ENCODE peak calls at places on chromosomes 6 and 20, in six cellular contexts. One of them, this sample, is unnamed.
A peak's percentile ranks its signal among the peaks of the same experiment; 100 is the strongest.

GRCh38 chr6:121615493-121615892 is 180.0 kb downstream of the GJA1 start:
- DNase-seq in iris pigment epithelial cell: no peak
- DNase-seq in right atrium auricular region: no peak
- DNase-seq in activated naive CD8-positive, alpha-beta T cell treated with anti-CD3 and anti-CD28 coated beads, Interleukin-2, amount 50 U/mL, for 24 hours: no peak
- DNase-seq in NCI-H510A treated with DMSO at 0.1 percent for 48 hours: no peak
- DNase-seq in MCF 10A: no peak
- DNase-seq in this sample: no peak

GRCh38 chr6:151179321-151179720 is 60.4 kb upstream of the AKAP12 start:
- DNase-seq in right atrium auricular region: no peak
- DNase-seq in activated naive CD8-positive, alpha-beta T cell treated with anti-CD3 and anti-CD28 coated beads, Interleukin-2, amount 50 U/mL, for 24 hours: no peak
- DNase-seq in MCF 10A: peak; percentile 47
- DNase-seq in NCI-H510A treated with DMSO at 0.1 percent for 48 hours: no peak
- DNase-seq in iris pigment epithelial cell: peak; percentile 75
- DNase-seq in this sample: no peak

GRCh38 chr20:42161228-42161829 is 543.2 kb upstream of the CHD6 start:
- DNase-seq in activated naive CD8-positive, alpha-beta T cell treated with anti-CD3 and anti-CD28 coated beads, Interleukin-2, amount 50 U/mL, for 24 hours: no peak
- DNase-seq in iris pigment epithelial cell: no peak
- DNase-seq in MCF 10A: no peak
- DNase-seq in NCI-H510A treated with DMSO at 0.1 percent for 48 hours: no peak
- DNase-seq in right atrium auricular region: no peak
- DNase-seq in this sample: no peak

GRCh38 chr6:93319304-93319703 is 100.1 kb downstream of the EPHA7 start:
- DNase-seq in NCI-H510A treated with DMSO at 0.1 percent for 48 hours: no peak
- DNase-seq in activated naive CD8-positive, alpha-beta T cell treated with anti-CD3 and anti-CD28 coated beads, Interleukin-2, amount 50 U/mL, for 24 hours: no peak
- DNase-seq in iris pigment epithelial cell: no peak
- DNase-seq in right atrium auricular region: no peak
- DNase-seq in MCF 10A: no peak
- DNase-seq in this sample: no peak

GRCh38 chr6:150535151-150535816 is 64.4 kb upstream of the PLEKHG1 start:
- DNase-seq in NCI-H510A treated with DMSO at 0.1 percent for 48 hours: no peak
- DNase-seq in iris pigment epithelial cell: no peak
- DNase-seq in activated naive CD8-positive, alpha-beta T cell treated with anti-CD3 and anti-CD28 coated beads, Interleukin-2, amount 50 U/mL, for 24 hours: no peak
- DNase-seq in right atrium auricular region: no peak
- DNase-seq in MCF 10A: no peak
- DNase-seq in this sample: no peak

GRCh38 chr20:17650301-17650761 is 31.7 kb downstream of the RRBP1 start:
- DNase-seq in iris pigment epithelial cell: no peak
- DNase-seq in NCI-H510A treated with DMSO at 0.1 percent for 48 hours: no peak
- DNase-seq in activated naive CD8-positive, alpha-beta T cell treated with anti-CD3 and anti-CD28 coated beads, Interleukin-2, amount 50 U/mL, for 24 hours: no peak
- DNase-seq in right atrium auricular region: no peak
- DNase-seq in MCF 10A: no peak
- DNase-seq in this sample: no peak

GRCh38 chr6:78629154-78629721 is 238.1 kb upstream of the IRAK1BP1 start:
- DNase-seq in MCF 10A: no peak
- DNase-seq in right atrium auricular region: no peak
- DNase-seq in iris pigment epithelial cell: peak; percentile 59
- DNase-seq in activated naive CD8-positive, alpha-beta T cell treated with anti-CD3 and anti-CD28 coated beads, Interleukin-2, amount 50 U/mL, for 24 hours: no peak
- DNase-seq in NCI-H510A treated with DMSO at 0.1 percent for 48 hours: no peak
- DNase-seq in this sample: peak; percentile 14

GRCh38 chr20:63587256-63587655 is 13.2 kb upstream of the HELZ2 start:
- DNase-seq in MCF 10A: no peak
- DNase-seq in activated naive CD8-positive, alpha-beta T cell treated with anti-CD3 and anti-CD28 coated beads, Interleukin-2, amount 50 U/mL, for 24 hours: no peak
- DNase-seq in right atrium auricular region: no peak
- DNase-seq in iris pigment epithelial cell: no peak
- DNase-seq in NCI-H510A treated with DMSO at 0.1 percent for 48 hours: no peak
- DNase-seq in this sample: no peak

GRCh38 chr20:24694157-24694726 is 224.8 kb downstream of the SYNDIG1 start:
- DNase-seq in right atrium auricular region: peak; percentile 56
- DNase-seq in activated naive CD8-positive, alpha-beta T cell treated with anti-CD3 and anti-CD28 coated beads, Interleukin-2, amount 50 U/mL, for 24 hours: no peak
- DNase-seq in NCI-H510A treated with DMSO at 0.1 percent for 48 hours: no peak
- DNase-seq in MCF 10A: no peak
- DNase-seq in iris pigment epithelial cell: no peak
- DNase-seq in this sample: no peak

GRCh38 chr6:43120938-43121913 is 45.1 kb downstream of the PTK7 start:
- DNase-seq in right atrium auricular region: peak; percentile 92
- DNase-seq in activated naive CD8-positive, alpha-beta T cell treated with anti-CD3 and anti-CD28 coated beads, Interleukin-2, amount 50 U/mL, for 24 hours: no peak
- DNase-seq in iris pigment epithelial cell: peak; percentile 97
- DNase-seq in MCF 10A: peak; percentile 97
- DNase-seq in NCI-H510A treated with DMSO at 0.1 percent for 48 hours: no peak
- DNase-seq in this sample: no peak

GRCh38 chr6:50062051-50062450 is 12.3 kb upstream of the DEFB112 start:
- DNase-seq in right atrium auricular region: no peak
- DNase-seq in iris pigment epithelial cell: no peak
- DNase-seq in MCF 10A: peak; percentile 43
- DNase-seq in activated naive CD8-positive, alpha-beta T cell treated with anti-CD3 and anti-CD28 coated beads, Interleukin-2, amount 50 U/mL, for 24 hours: no peak
- DNase-seq in NCI-H510A treated with DMSO at 0.1 percent for 48 hours: no peak
- DNase-seq in this sample: peak; percentile 23

GRCh38 chr6:137216106-137216505 is 3.1 kb downstream of the IFNGR1 start:
- DNase-seq in MCF 10A: peak; percentile 46
- DNase-seq in right atrium auricular region: no peak
- DNase-seq in NCI-H510A treated with DMSO at 0.1 percent for 48 hours: no peak
- DNase-seq in iris pigment epithelial cell: peak; percentile 45
- DNase-seq in activated naive CD8-positive, alpha-beta T cell treated with anti-CD3 and anti-CD28 coated beads, Interleukin-2, amount 50 U/mL, for 24 hours: no peak
- DNase-seq in this sample: no peak

GRCh38 chr6:154945271-154945890 is 49.7 kb upstream of the TIAM2 start:
- DNase-seq in NCI-H510A treated with DMSO at 0.1 percent for 48 hours: no peak
- DNase-seq in right atrium auricular region: no peak
- DNase-seq in MCF 10A: no peak
- DNase-seq in activated naive CD8-positive, alpha-beta T cell treated with anti-CD3 and anti-CD28 coated beads, Interleukin-2, amount 50 U/mL, for 24 hours: no peak
- DNase-seq in iris pigment epithelial cell: no peak
- DNase-seq in this sample: no peak

GRCh38 chr6:3683331-3683730 is 68.2 kb downstream of the PXDC1 start:
- DNase-seq in activated naive CD8-positive, alpha-beta T cell treated with anti-CD3 and anti-CD28 coated beads, Interleukin-2, amount 50 U/mL, for 24 hours: no peak
- DNase-seq in NCI-H510A treated with DMSO at 0.1 percent for 48 hours: no peak
- DNase-seq in MCF 10A: no peak
- DNase-seq in iris pigment epithelial cell: no peak
- DNase-seq in right atrium auricular region: no peak
- DNase-seq in this sample: no peak